ENCODE peak calls at places on chromosomes 13 and 19, in eight cellular contexts. E, O, F, K, U, G, J and I are unnamed samples.
A peak's percentile ranks its signal among the peaks of the same experiment; 100 is the strongest.

GRCh38 chr19:56333506-56333905 is 18.9 kb upstream of the ZSCAN5A start:
- DNase-seq in E (peak; percentile 65), O (no peak), F (no peak), K (no peak), U (no peak), G (peak; percentile 80), J (peak; percentile 67), I (peak; percentile 32)

GRCh38 chr19:1905071-1905862 is at the start of the genes ADAT3 and SCAMP4:
- DNase-seq in E (peak; percentile 99), O (peak; percentile 98), F (peak; percentile 100), K (peak; percentile 99), U (peak; percentile 100), G (peak; percentile 99), J (peak; percentile 97), I (peak; percentile 95)

GRCh38 chr13:113774177-113775107 is 15.4 kb downstream of the TMEM255B start:
- DNase-seq in E (peak; percentile 39), O (no peak), F (peak; percentile 90), K (no peak), U (no peak), G (peak; percentile 78), J (no peak), I (no peak)

GRCh38 chr13:102212729-102213128 is 189.1 kb downstream of the FGF14 start:
- DNase-seq in E (no peak), O (no peak), F (no peak), K (no peak), U (no peak), G (no peak), J (no peak), I (no peak)

GRCh38 chr19:7867092-7867844 is 6.9 kb downstream of the PRR36 start:
- DNase-seq in E (no peak), O (no peak), F (peak; percentile 77), K (no peak), U (no peak), G (no peak), J (no peak), I (no peak)

GRCh38 chr19:56538761-56539263 is at the start of gene ZFP28:
- DNase-seq in E (no peak), O (peak; percentile 80), F (peak; percentile 79), K (peak; percentile 78), U (peak; percentile 89), G (no peak), J (no peak), I (peak; percentile 50)

GRCh38 chr13:77994166-77994565 is 75.5 kb upstream of the EDNRB start:
- DNase-seq in E (no peak), O (no peak), F (peak; percentile 41), K (no peak), U (no peak), G (no peak), J (no peak), I (no peak)

GRCh38 chr13:75410207-75410606 is 71.8 kb downstream of the TBC1D4 start:
- DNase-seq in E (no peak), O (no peak), F (peak; percentile 51), K (no peak), U (no peak), G (no peak), J (no peak), I (no peak)

GRCh38 chr13:90485441-90485840 is 862.0 kb upstream of the MIR17HG start:
- DNase-seq in E (peak; percentile 92), O (no peak), F (peak; percentile 25), K (no peak), U (no peak), G (peak; percentile 88), J (no peak), I (no peak)

GRCh38 chr13:27981006-27981708 is 7.3 kb downstream of the URAD start:
- DNase-seq in E (no peak), O (no peak), F (peak; percentile 43), K (no peak), U (no peak), G (no peak), J (no peak), I (no peak)

GRCh38 chr19:38728752-38729541 is 15.3 kb downstream of the CAPN12 start:
- DNase-seq in E (no peak), O (no peak), F (peak; percentile 86), K (peak; percentile 37), U (no peak), G (no peak), J (no peak), I (no peak)

GRCh38 chr13:110443633-110444225 is 117.8 kb downstream of the RAB20 start:
- DNase-seq in E (no peak), O (no peak), F (no peak), K (peak; percentile 47), U (no peak), G (peak; percentile 32), J (no peak), I (no peak)

GRCh38 chr13:37187110-37187509 is 81.6 kb upstream of the CSNK1A1L start:
- DNase-seq in E (peak; percentile 89), O (no peak), F (no peak), K (no peak), U (no peak), G (peak; percentile 74), J (no peak), I (no peak)

GRCh38 chr19:315811-316210 is 24.6 kb upstream of the PLPP2 start:
- DNase-seq in E (no peak), O (no peak), F (no peak), K (no peak), U (no peak), G (no peak), J (no peak), I (no peak)

GRCh38 chr13:19685034-19685433 is 51.6 kb downstream of the MPHOSPH8 start:
- DNase-seq in E (no peak), O (no peak), F (no peak), K (no peak), U (no peak), G (no peak), J (no peak), I (no peak)

GRCh38 chr13:90545070-90545840 is 802.2 kb upstream of the MIR17HG start:
- DNase-seq in E (no peak), O (no peak), F (no peak), K (no peak), U (no peak), G (peak; percentile 32), J (no peak), I (no peak)

GRCh38 chr13:72590091-72590490 is 137.3 kb downstream of the MZT1 start:
- DNase-seq in E (no peak), O (no peak), F (no peak), K (no peak), U (no peak), G (no peak), J (no peak), I (no peak)

GRCh38 chr19:46713781-46714522 is 3.0 kb downstream of the PRKD2 start:
- DNase-seq in E (peak; percentile 78), O (peak; percentile 73), F (peak; percentile 100), K (peak; percentile 95), U (peak; percentile 89), G (peak; percentile 82), J (no peak), I (peak; percentile 50)

GRCh38 chr13:44437356-44438233 is 64.0 kb downstream of the SERP2 start:
- DNase-seq in E (peak; percentile 44), O (no peak), F (no peak), K (no peak), U (no peak), G (peak; percentile 73), J (no peak), I (no peak)

GRCh38 chr13:80363890-80364503 is 23.1 kb upstream of the SPRY2 start:
- DNase-seq in E (peak; percentile 27), O (no peak), F (no peak), K (no peak), U (no peak), G (peak; percentile 64), J (no peak), I (no peak)

GRCh38 chr13:109747524-109747923 is 38.9 kb downstream of the IRS2 start:
- DNase-seq in E (no peak), O (no peak), F (no peak), K (no peak), U (no peak), G (no peak), J (no peak), I (no peak)

GRCh38 chr13:89150362-89150761 is 1479.2 kb downstream of the SLITRK5 start:
- DNase-seq in E (no peak), O (no peak), F (peak; percentile 13), K (no peak), U (no peak), G (no peak), J (no peak), I (no peak)
- TF ChIP-seq CTCF in E (no peak), O (no peak), F (no peak), K (no peak), U (no peak), G (no peak), J (no peak), I (no peak)

GRCh38 chr13:24149306-24150032 is 11.1 kb upstream of the SPATA13 start:
- DNase-seq in E (peak; percentile 53), O (no peak), F (peak; percentile 75), K (no peak), U (no peak), G (peak; percentile 68), J (no peak), I (no peak)
- TF ChIP-seq CTCF in E (no peak), O (no peak), F (no peak), K (no peak), U (no peak), G (no peak), J (no peak), I (no peak)

GRCh38 chr13:49869514-49869913 is 66.6 kb downstream of the SPRYD7 start:
- DNase-seq in E (peak; percentile 8), O (no peak), F (no peak), K (no peak), U (no peak), G (peak; percentile 51), J (no peak), I (peak; percentile 6)
- TF ChIP-seq CTCF in E (peak; percentile 38), O (no peak), F (peak; percentile 54), K (no peak), U (no peak), G (peak; percentile 53), J (no peak), I (peak; percentile 47)

GRCh38 chr13:46612258-46612657 is 59.3 kb downstream of the LRCH1 start:
- DNase-seq in E (no peak), O (no peak), F (no peak), K (no peak), U (no peak), G (no peak), J (no peak), I (no peak)

GRCh38 chr13:46613409-46614049 is 60.6 kb downstream of the LRCH1 start:
- DNase-seq in E (no peak), O (no peak), F (no peak), K (no peak), U (no peak), G (no peak), J (no peak), I (no peak)

GRCh38 chr13:46615888-46616531 is 63.0 kb downstream of the LRCH1 start:
- DNase-seq in E (no peak), O (no peak), F (peak; percentile 55), K (peak; percentile 66), U (no peak), G (peak; percentile 41), J (no peak), I (no peak)

GRCh38 chr13:46617382-46617781 is 64.4 kb downstream of the LRCH1 start:
- DNase-seq in E (no peak), O (no peak), F (no peak), K (no peak), U (no peak), G (no peak), J (no peak), I (no peak)

DNA sequence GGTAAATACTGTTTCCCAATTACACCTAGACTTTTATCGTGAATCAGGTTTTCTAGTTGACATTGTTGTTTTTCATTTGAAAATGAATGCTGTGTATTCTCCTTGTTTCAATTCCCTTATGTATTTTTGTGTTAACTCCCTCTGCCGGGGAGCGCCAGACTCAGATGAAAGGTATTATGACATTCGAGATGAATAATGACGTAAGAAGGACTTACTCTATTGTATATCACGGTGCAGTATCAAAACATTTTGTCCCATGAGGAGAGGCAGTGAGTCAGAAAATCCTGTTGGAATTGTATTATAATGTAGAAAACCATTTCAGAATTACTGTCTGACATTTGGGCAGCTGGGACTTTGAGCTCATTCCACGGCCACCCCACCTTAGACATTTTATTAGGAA is 61.6 kb downstream of the LRCH1 start:
- DNase-seq in E (no peak), O (no peak), F (peak; percentile 80), K (peak; percentile 66), U (no peak), G (peak; percentile 93), J (no peak), I (no peak)
- TF ChIP-seq CTCF in E (no peak), O (no peak), F (peak; percentile 27), K (peak; percentile 32), U (no peak), G (peak; percentile 48), J (no peak), I (no peak)